ENCODE peak calls at places on chromosomes 7 and 10, in five cellular contexts. K, F, W, Q and T are unnamed samples.

GRCh38 chr7:111025013-111025412 is 65.9 kb upstream of the LRRN3 start:
- DNase-seq in K (peak; percentile 31), F (no peak), W (no peak), Q (no peak), T (no peak)

GRCh38 chr10:344582-345200 is 209.4 kb downstream of the ZMYND11 start:
- DNase-seq in K (no peak), F (no peak), W (no peak), Q (peak; percentile 22), T (no peak)

GRCh38 chr10:71816931-71817631 is 34.0 kb downstream of the PSAP start:
- DNase-seq in K (no peak), F (no peak), W (no peak), Q (no peak), T (no peak)

GRCh38 chr7:139768249-139768824 is 9.5 kb downstream of the HIPK2 start:
- DNase-seq in K (no peak), F (no peak), W (no peak), Q (no peak), T (no peak)

GRCh38 chr7:45124351-45124750 is 12.9 kb upstream of the TBRG4 start:
- DNase-seq in K (no peak), F (no peak), W (no peak), Q (peak; percentile 31), T (no peak)

GRCh38 chr10:61140765-61141392 is 196.9 kb upstream of the RHOBTB1 start:
- DNase-seq in K (no peak), F (peak; percentile 70), W (peak; percentile 24), Q (no peak), T (peak; percentile 57)

GRCh38 chr7:129612112-129613015 is 844 bp downstream of the NRF1 start:
- DNase-seq in K (no peak), F (peak; percentile 26), W (no peak), Q (no peak), T (peak; percentile 40)

GRCh38 chr7:22137026-22137425 is 191.3 kb upstream of the CDCA7L start:
- DNase-seq in K (no peak), F (no peak), W (peak; percentile 62), Q (no peak), T (no peak)

GRCh38 chr7:157379493-157379892 is 42.7 kb downstream of the DNAJB6 start:
- DNase-seq in K (no peak), F (no peak), W (no peak), Q (no peak), T (no peak)

GRCh38 chr7:101391991-101392390 is 29.3 kb downstream of the COL26A1 start:
- DNase-seq in K (no peak), F (no peak), W (no peak), Q (no peak), T (no peak)

GRCh38 chr7:39536926-39537325 is 29.3 kb upstream of the YAE1 start:
- DNase-seq in K (no peak), F (no peak), W (no peak), Q (no peak), T (no peak)

GRCh38 chr10:86163522-86164215 is 202.9 kb downstream of the GRID1 start:
- DNase-seq in K (no peak), F (no peak), W (no peak), Q (no peak), T (no peak)